ENCODE peak calls at places on chromosomes 7 and 10, in eight cellular contexts. One of them, this sample, is unnamed.

GRCh38 chr10:81251457-81252115 is 623.4 kb upstream of the NRG3 start:
- DNase-seq in SJSA1: no peak
- DNase-seq in CD8-positive, alpha-beta T cell: no peak
- DNase-seq in endothelial cell: no peak
- DNase-seq in right cardiac atrium: no peak
- DNase-seq in NCI-H1105: no peak
- DNase-seq in AG04450: no peak
- DNase-seq in CD8-positive, alpha-beta memory T cell: no peak
- DNase-seq in this sample: no peak

GRCh38 chr7:4785371-4785770 is 9.9 kb downstream of the AP5Z1 start:
- DNase-seq in endothelial cell: no peak
- DNase-seq in CD8-positive, alpha-beta T cell: no peak
- DNase-seq in AG04450: no peak
- DNase-seq in NCI-H1105: no peak
- DNase-seq in CD8-positive, alpha-beta memory T cell: no peak
- DNase-seq in SJSA1: no peak
- DNase-seq in right cardiac atrium: no peak
- DNase-seq in this sample: no peak

GRCh38 chr10:72226418-72227027 is 10.4 kb upstream of the ASCC1 start:
- DNase-seq in AG04450: no peak
- DNase-seq in SJSA1: no peak
- DNase-seq in right cardiac atrium: no peak
- DNase-seq in endothelial cell: no peak
- DNase-seq in NCI-H1105: no peak
- DNase-seq in CD8-positive, alpha-beta memory T cell: no peak
- DNase-seq in CD8-positive, alpha-beta T cell: no peak
- DNase-seq in this sample: no peak

GRCh38 chr7:137476937-137477336 is 133.4 kb upstream of the PTN start:
- DNase-seq in AG04450: no peak
- DNase-seq in CD8-positive, alpha-beta T cell: no peak
- DNase-seq in endothelial cell: no peak
- DNase-seq in NCI-H1105: no peak
- DNase-seq in CD8-positive, alpha-beta memory T cell: no peak
- DNase-seq in SJSA1: no peak
- DNase-seq in right cardiac atrium: no peak
- DNase-seq in this sample: no peak

GRCh38 chr10:107865691-107866090 is 701.2 kb upstream of the SORCS1 start:
- DNase-seq in AG04450: no peak
- DNase-seq in NCI-H1105: no peak
- DNase-seq in CD8-positive, alpha-beta memory T cell: no peak
- DNase-seq in CD8-positive, alpha-beta T cell: no peak
- DNase-seq in right cardiac atrium: no peak
- DNase-seq in SJSA1: no peak
- DNase-seq in endothelial cell: no peak
- DNase-seq in this sample: no peak

GRCh38 chr7:51025668-51026067 is 243.0 kb upstream of the GRB10 start:
- DNase-seq in CD8-positive, alpha-beta T cell: no peak
- DNase-seq in AG04450: no peak
- DNase-seq in SJSA1: no peak
- DNase-seq in endothelial cell: no peak
- DNase-seq in right cardiac atrium: no peak
- DNase-seq in NCI-H1105: no peak
- DNase-seq in CD8-positive, alpha-beta memory T cell: no peak
- DNase-seq in this sample: no peak

GRCh38 chr7:88243345-88243909 is 23.6 kb upstream of the SRI start:
- DNase-seq in CD8-positive, alpha-beta memory T cell: no peak
- DNase-seq in SJSA1: peak; percentile 10
- DNase-seq in CD8-positive, alpha-beta T cell: no peak
- DNase-seq in endothelial cell: peak; percentile 26
- DNase-seq in right cardiac atrium: no peak
- DNase-seq in NCI-H1105: peak; percentile 33
- DNase-seq in AG04450: no peak
- DNase-seq in this sample: no peak

GRCh38 chr10:102131286-102132170 is 1.3 kb upstream of the PPRC1 start:
- DNase-seq in SJSA1: peak; percentile 60
- DNase-seq in CD8-positive, alpha-beta T cell: no peak
- DNase-seq in AG04450: no peak
- DNase-seq in endothelial cell: no peak
- DNase-seq in NCI-H1105: no peak
- DNase-seq in right cardiac atrium: no peak
- DNase-seq in CD8-positive, alpha-beta memory T cell: no peak
- DNase-seq in this sample: no peak

GRCh38 chr7:142158741-142159496 is 47.4 kb downstream of the MGAM2 start:
- DNase-seq in SJSA1: no peak
- DNase-seq in NCI-H1105: no peak
- DNase-seq in right cardiac atrium: no peak
- DNase-seq in endothelial cell: no peak
- DNase-seq in CD8-positive, alpha-beta memory T cell: no peak
- DNase-seq in CD8-positive, alpha-beta T cell: no peak
- DNase-seq in AG04450: no peak
- DNase-seq in this sample: no peak

GRCh38 chr10:58219875-58220274 is 47.8 kb downstream of the IPMK start:
- DNase-seq in endothelial cell: no peak
- DNase-seq in CD8-positive, alpha-beta memory T cell: no peak
- DNase-seq in right cardiac atrium: no peak
- DNase-seq in SJSA1: no peak
- DNase-seq in CD8-positive, alpha-beta T cell: no peak
- DNase-seq in NCI-H1105: no peak
- DNase-seq in AG04450: no peak
- DNase-seq in this sample: no peak

GRCh38 chr7:15778191-15778590 is 91.7 kb upstream of the MEOX2 start:
- DNase-seq in CD8-positive, alpha-beta memory T cell: no peak
- DNase-seq in SJSA1: no peak
- DNase-seq in AG04450: no peak
- DNase-seq in right cardiac atrium: no peak
- DNase-seq in endothelial cell: no peak
- DNase-seq in NCI-H1105: no peak
- DNase-seq in CD8-positive, alpha-beta T cell: no peak
- DNase-seq in this sample: no peak

GRCh38 chr10:86592413-86592812 is 61.9 kb upstream of the OPN4 start:
- DNase-seq in CD8-positive, alpha-beta T cell: no peak
- DNase-seq in right cardiac atrium: no peak
- DNase-seq in SJSA1: no peak
- DNase-seq in CD8-positive, alpha-beta memory T cell: no peak
- DNase-seq in AG04450: no peak
- DNase-seq in endothelial cell: no peak
- DNase-seq in NCI-H1105: no peak
- DNase-seq in this sample: no peak

GRCh38 chr7:16695621-16696237 is 49.7 kb downstream of the BZW2 start:
- DNase-seq in SJSA1: peak; percentile 49
- DNase-seq in CD8-positive, alpha-beta T cell: no peak
- DNase-seq in endothelial cell: peak; percentile 41
- DNase-seq in AG04450: peak; percentile 24
- DNase-seq in CD8-positive, alpha-beta memory T cell: no peak
- DNase-seq in right cardiac atrium: no peak
- DNase-seq in NCI-H1105: peak; percentile 34
- DNase-seq in this sample: no peak

GRCh38 chr10:117746541-117747195 is 204.1 kb downstream of the EMX2 start:
- DNase-seq in SJSA1: no peak
- DNase-seq in CD8-positive, alpha-beta T cell: no peak
- DNase-seq in AG04450: no peak
- DNase-seq in right cardiac atrium: no peak
- DNase-seq in CD8-positive, alpha-beta memory T cell: no peak
- DNase-seq in endothelial cell: no peak
- DNase-seq in NCI-H1105: no peak
- DNase-seq in this sample: no peak

GRCh38 chr7:22116451-22117027 is 170.8 kb upstream of the CDCA7L start:
- DNase-seq in CD8-positive, alpha-beta memory T cell: no peak
- DNase-seq in CD8-positive, alpha-beta T cell: no peak
- DNase-seq in endothelial cell: no peak
- DNase-seq in right cardiac atrium: no peak
- DNase-seq in AG04450: peak; percentile 65
- DNase-seq in NCI-H1105: no peak
- DNase-seq in SJSA1: no peak
- DNase-seq in this sample: no peak

GRCh38 chr7:92685146-92686042 is 95.2 kb upstream of the FAM133B start:
- DNase-seq in SJSA1: no peak
- DNase-seq in CD8-positive, alpha-beta T cell: peak; percentile 57
- DNase-seq in AG04450: no peak
- DNase-seq in NCI-H1105: no peak
- DNase-seq in right cardiac atrium: no peak
- DNase-seq in endothelial cell: no peak
- DNase-seq in CD8-positive, alpha-beta memory T cell: peak; percentile 19
- DNase-seq in this sample: peak; percentile 5

This sample was measured in effector CD4-positive, alpha-beta T cell.